ENCODE peak calls at places on chromosomes 6 and 20, in six cellular contexts. X is A549, M is stomach, U is astrocyte of the cerebellum, F is neural crest cell, B is fibroblast of lung. A is an unnamed sample.

GRCh38 chr6:137811121-137811911 is 55.7 kb upstream of the TNFAIP3 start:
- DNase-seq in X (peak; percentile 76), M (peak; percentile 79), U (peak; percentile 51), F (no peak), B (peak; percentile 77), A (peak; percentile 92)

GRCh38 chr6:163415620-163416379 is 1.3 kb downstream of the QKI start:
- DNase-seq in X (peak; percentile 44), M (peak; percentile 52), U (no peak), F (no peak), B (peak; percentile 66), A (peak; percentile 61)

GRCh38 chr6:3788408-3789017 is 37.0 kb upstream of the PXDC1 start:
- DNase-seq in X (no peak), M (no peak), U (no peak), F (no peak), B (peak; percentile 48), A (no peak)

GRCh38 chr6:163180874-163181541 is 233.5 kb upstream of the QKI start:
- DNase-seq in X (peak; percentile 79), M (peak; percentile 77), U (peak; percentile 22), F (peak; percentile 62), B (peak; percentile 74), A (peak; percentile 73)

GRCh38 chr6:3750324-3751018 is 1.0 kb downstream of the PXDC1 start:
- DNase-seq in X (no peak), M (peak; percentile 87), U (no peak), F (no peak), B (peak; percentile 74), A (peak; percentile 54)

GRCh38 chr6:113873043-113873667 is 16.0 kb downstream of the MARCKS start:
- DNase-seq in X (peak; percentile 67), M (peak; percentile 76), U (no peak), F (no peak), B (no peak), A (no peak)

GRCh38 chr20:5835234-5835845 is 85.1 kb downstream of the SHLD1 start:
- DNase-seq in X (peak; percentile 54), M (no peak), U (no peak), F (no peak), B (peak; percentile 72), A (peak; percentile 73)

GRCh38 chr6:111763381-111763780 is 109.9 kb downstream of the FYN start:
- DNase-seq in X (no peak), M (no peak), U (no peak), F (no peak), B (peak; percentile 44), A (no peak)

GRCh38 chr6:24522090-24522820 is 27.5 kb downstream of the ALDH5A1 start:
- DNase-seq in X (no peak), M (no peak), U (peak; percentile 6), F (no peak), B (no peak), A (no peak)

GRCh38 chr6:150627601-150628012 is 27.9 kb downstream of the PLEKHG1 start:
- DNase-seq in X (no peak), M (no peak), U (no peak), F (no peak), B (no peak), A (no peak)

DNA sequence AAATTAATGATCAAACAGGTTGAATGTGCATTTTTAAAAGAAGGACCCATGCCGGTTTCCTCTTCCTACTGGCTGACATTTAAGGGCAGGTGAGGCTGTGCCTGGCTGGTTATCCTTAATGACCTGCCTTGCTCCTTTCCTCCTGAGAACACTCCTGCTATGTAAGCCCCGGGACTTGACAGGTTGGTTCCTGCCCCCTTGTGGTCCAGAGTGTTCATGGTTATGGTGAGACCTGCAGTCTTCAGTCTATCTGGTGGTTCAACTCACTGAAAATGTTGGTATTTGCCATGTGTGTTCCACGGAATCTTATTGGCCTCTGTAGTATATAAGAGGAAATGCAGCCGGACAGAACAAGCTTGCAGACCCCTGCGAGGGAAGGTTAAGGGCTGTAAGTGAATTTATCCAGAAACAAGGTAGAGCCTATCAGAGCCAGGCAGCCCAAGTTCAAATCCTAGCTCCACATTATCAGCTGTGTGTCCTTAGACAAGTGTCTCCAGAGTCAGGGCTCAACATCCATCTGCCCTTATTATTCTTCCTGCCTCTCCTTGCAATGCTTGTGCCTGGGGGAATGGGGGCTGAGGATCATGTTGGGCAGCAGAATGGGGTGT is 5.2 kb upstream of the BPIFA3 start:
- DNase-seq in X (peak; percentile 84), M (peak; percentile 82), U (peak; percentile 6), F (peak; percentile 47), B (peak; percentile 25), A (peak; percentile 61)
- TF ChIP-seq CTCF in X (peak; percentile 55), M (peak; percentile 58), U (peak; percentile 55), F (peak; percentile 72), B (peak; percentile 10), A (peak; percentile 20)

DNA sequence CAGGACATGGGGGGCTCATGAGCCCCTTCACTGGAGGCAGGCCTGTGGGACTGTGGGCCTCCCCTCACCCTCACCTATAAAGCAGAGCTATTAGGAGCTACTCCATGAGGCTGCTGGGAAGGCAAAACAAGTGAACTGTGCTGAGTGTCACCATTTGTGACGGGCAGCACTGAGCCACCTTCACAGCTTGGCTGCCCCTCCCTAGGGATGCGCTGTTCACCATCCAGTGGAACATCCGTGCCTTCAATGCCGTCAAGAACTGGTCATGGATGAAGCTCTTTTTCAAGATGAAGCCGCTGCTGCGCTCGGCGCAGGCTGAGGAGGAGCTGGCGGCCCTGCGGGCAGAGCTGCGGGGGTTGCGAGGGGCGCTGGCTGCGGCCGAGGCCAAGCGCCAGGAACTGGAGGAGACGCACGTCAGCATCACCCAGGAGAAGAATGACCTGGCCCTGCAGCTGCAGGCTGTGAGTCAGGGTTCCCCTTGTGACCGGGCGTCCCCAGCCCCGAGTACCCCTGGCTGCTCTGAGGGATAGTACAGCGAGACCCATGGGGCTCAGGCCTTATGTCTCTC is 38.4 kb downstream of the MYH7B start:
- DNase-seq in X (no peak), M (no peak), U (no peak), F (no peak), B (no peak), A (no peak)
- TF ChIP-seq CTCF in X (no peak), M (no peak), U (no peak), F (no peak), B (no peak), A (no peak)

GRCh38 chr6:90274481-90275030 is 22.1 kb downstream of the BACH2 start:
- DNase-seq in X (no peak), M (peak; percentile 43), U (no peak), F (no peak), B (no peak), A (no peak)
- TF ChIP-seq CTCF in X (no peak), M (no peak), U (no peak), F (no peak), B (no peak), A (no peak)

DNA sequence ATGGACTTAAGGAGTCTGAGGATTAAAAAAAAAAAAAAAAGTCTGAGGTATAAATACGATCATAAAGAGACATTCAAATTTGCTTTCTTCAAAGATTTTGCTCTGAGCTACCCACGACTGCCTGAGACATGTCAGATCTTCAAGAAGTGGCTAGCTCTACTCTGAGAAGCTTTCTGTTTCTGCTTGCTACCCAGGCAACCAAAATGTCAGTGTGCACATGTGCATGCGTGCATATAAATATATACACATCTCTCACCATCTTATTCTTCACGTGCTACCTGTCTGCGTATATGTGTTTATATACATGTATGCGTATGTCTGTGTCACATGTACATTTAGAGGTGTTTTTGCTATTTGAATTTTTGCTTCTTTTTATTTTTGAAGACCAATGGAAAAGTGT is 299.6 kb upstream of the STXBP5 start:
- DNase-seq in X (no peak), M (no peak), U (no peak), F (no peak), B (no peak), A (no peak)
- TF ChIP-seq CTCF in X (no peak), M (no peak), U (no peak), F (no peak), B (no peak), A (no peak)

GRCh38 chr6:102799051-102799450 is 1405.5 kb downstream of the GRIK2 start:
- DNase-seq in X (no peak), M (no peak), U (no peak), F (no peak), B (no peak), A (no peak)

GRCh38 chr6:102793752-102794151 is 1400.2 kb downstream of the GRIK2 start:
- DNase-seq in X (no peak), M (no peak), U (no peak), F (no peak), B (no peak), A (no peak)

DNA sequence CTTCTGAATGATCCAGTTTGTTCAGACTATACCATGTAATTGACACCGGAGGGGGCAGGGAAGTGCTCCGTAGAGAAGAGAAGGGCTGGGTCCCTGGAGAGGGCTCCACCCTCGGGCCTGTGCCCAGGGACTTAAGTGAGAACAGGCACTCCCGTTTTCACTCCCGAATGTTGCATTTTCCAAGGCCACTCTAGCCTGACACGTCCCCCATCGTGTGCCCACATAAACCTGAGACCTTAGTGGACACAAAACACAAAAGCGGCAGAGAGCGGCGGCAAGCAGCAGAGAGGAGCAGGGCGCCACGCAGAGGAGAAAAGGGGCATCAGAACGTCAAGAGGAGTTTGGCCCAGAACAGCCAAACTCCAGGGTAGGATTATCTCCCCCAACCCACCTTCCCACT is 1405.1 kb downstream of the GRIK2 start:
- DNase-seq in X (peak; percentile 2), M (no peak), U (no peak), F (peak; percentile 23), B (no peak), A (no peak)
- TF ChIP-seq CTCF in X (no peak), M (no peak), U (peak; percentile 28), F (peak; percentile 46), B (no peak), A (no peak)

GRCh38 chr6:131169613-131170012 is 34.3 kb downstream of the AKAP7 start:
- DNase-seq in X (no peak), M (no peak), U (no peak), F (no peak), B (no peak), A (no peak)

GRCh38 chr6:131164506-131164905 is 29.2 kb downstream of the AKAP7 start:
- DNase-seq in X (no peak), M (no peak), U (no peak), F (no peak), B (no peak), A (no peak)

GRCh38 chr6:131163886-131164285 is 28.6 kb downstream of the AKAP7 start:
- DNase-seq in X (no peak), M (no peak), U (no peak), F (no peak), B (no peak), A (no peak)

GRCh38 chr6:131172237-131172636 is 37.0 kb downstream of the AKAP7 start:
- DNase-seq in X (no peak), M (no peak), U (no peak), F (no peak), B (no peak), A (peak; percentile 53)

DNA sequence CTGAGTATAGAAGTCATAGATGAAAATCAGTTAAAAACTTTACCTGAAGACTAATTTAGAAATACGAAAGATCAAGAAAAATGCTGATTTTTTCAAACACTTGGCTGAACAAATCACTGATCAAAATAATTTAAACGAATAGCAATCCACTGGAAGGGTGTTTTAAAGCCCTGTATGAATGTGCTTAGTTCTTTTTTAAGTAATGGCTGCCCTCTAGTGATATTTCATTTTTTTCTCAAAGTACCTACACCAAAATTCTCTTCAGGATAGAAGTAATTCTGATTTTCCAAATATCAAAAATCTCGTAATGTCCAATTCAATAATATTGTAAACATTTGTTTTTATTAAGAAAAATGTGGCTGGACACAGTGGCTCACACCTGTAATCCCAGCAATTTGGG is 32.5 kb downstream of the AKAP7 start:
- DNase-seq in X (no peak), M (no peak), U (no peak), F (no peak), B (peak; percentile 31), A (no peak)
- TF ChIP-seq CTCF in X (no peak), M (no peak), U (no peak), F (peak; percentile 45), B (no peak), A (no peak)